ENCODE peak calls at places on chromosomes 2 and 18, in seven cellular contexts. One of them, this sample, is unnamed.

GRCh38 chr2:134466141-134466540 is 212.3 kb downstream of the MGAT5 start:
- DNase-seq in KG1: no peak
- DNase-seq in H54: no peak
- DNase-seq in aorta: no peak
- DNase-seq in NCI-H460: no peak
- DNase-seq in HT1080: peak
- DNase-seq in stimulated activated effector memory CD8-positive, alpha-beta T cell treated with anti-CD3 and anti-CD28 coated beads, Interleukin-12 subunit alpha, Interleukin-12 subunit beta, amount 100 ng/mL, for 72 hours: no peak
- DNase-seq in this sample: no peak

GRCh38 chr2:38702413-38702812 is 36.5 kb downstream of the GALM start:
- DNase-seq in KG1: no peak
- DNase-seq in H54: peak
- DNase-seq in aorta: no peak
- DNase-seq in NCI-H460: no peak
- DNase-seq in HT1080: peak
- DNase-seq in stimulated activated effector memory CD8-positive, alpha-beta T cell treated with anti-CD3 and anti-CD28 coated beads, Interleukin-12 subunit alpha, Interleukin-12 subunit beta, amount 100 ng/mL, for 72 hours: no peak
- DNase-seq in this sample: no peak

GRCh38 chr2:107751936-107752335 is 74.8 kb upstream of the RGPD4 start:
- DNase-seq in KG1: no peak
- DNase-seq in H54: no peak
- DNase-seq in aorta: no peak
- DNase-seq in NCI-H460: no peak
- DNase-seq in HT1080: no peak
- DNase-seq in stimulated activated effector memory CD8-positive, alpha-beta T cell treated with anti-CD3 and anti-CD28 coated beads, Interleukin-12 subunit alpha, Interleukin-12 subunit beta, amount 100 ng/mL, for 72 hours: no peak
- DNase-seq in this sample: no peak

GRCh38 chr18:12038082-12038660 is 55.5 kb upstream of the ANKRD62 start:
- DNase-seq in KG1: no peak
- DNase-seq in H54: no peak
- DNase-seq in aorta: no peak
- DNase-seq in NCI-H460: no peak
- DNase-seq in HT1080: no peak
- DNase-seq in stimulated activated effector memory CD8-positive, alpha-beta T cell treated with anti-CD3 and anti-CD28 coated beads, Interleukin-12 subunit alpha, Interleukin-12 subunit beta, amount 100 ng/mL, for 72 hours: no peak
- DNase-seq in this sample: no peak

GRCh38 chr2:209688388-209688787 is 83.2 kb upstream of the UNC80 start:
- DNase-seq in KG1: no peak
- DNase-seq in H54: no peak
- DNase-seq in aorta: no peak
- DNase-seq in NCI-H460: no peak
- DNase-seq in HT1080: peak
- DNase-seq in stimulated activated effector memory CD8-positive, alpha-beta T cell treated with anti-CD3 and anti-CD28 coated beads, Interleukin-12 subunit alpha, Interleukin-12 subunit beta, amount 100 ng/mL, for 72 hours: no peak
- DNase-seq in this sample: no peak

GRCh38 chr2:195533771-195534642 is 123.0 kb upstream of the SLC39A10 start:
- DNase-seq in KG1: no peak
- DNase-seq in H54: peak
- DNase-seq in aorta: peak
- DNase-seq in NCI-H460: no peak
- DNase-seq in HT1080: peak
- DNase-seq in stimulated activated effector memory CD8-positive, alpha-beta T cell treated with anti-CD3 and anti-CD28 coated beads, Interleukin-12 subunit alpha, Interleukin-12 subunit beta, amount 100 ng/mL, for 72 hours: peak
- DNase-seq in this sample: no peak

GRCh38 chr2:235098273-235098672 is 146.5 kb downstream of the SH3BP4 start:
- DNase-seq in KG1: no peak
- DNase-seq in H54: no peak
- DNase-seq in aorta: no peak
- DNase-seq in NCI-H460: no peak
- DNase-seq in HT1080: no peak
- DNase-seq in stimulated activated effector memory CD8-positive, alpha-beta T cell treated with anti-CD3 and anti-CD28 coated beads, Interleukin-12 subunit alpha, Interleukin-12 subunit beta, amount 100 ng/mL, for 72 hours: no peak
- DNase-seq in this sample: no peak

GRCh38 chr2:213232649-213233437 is 51.4 kb upstream of the SPAG16 start:
- DNase-seq in KG1: peak
- DNase-seq in H54: no peak
- DNase-seq in aorta: no peak
- DNase-seq in NCI-H460: no peak
- DNase-seq in HT1080: no peak
- DNase-seq in stimulated activated effector memory CD8-positive, alpha-beta T cell treated with anti-CD3 and anti-CD28 coated beads, Interleukin-12 subunit alpha, Interleukin-12 subunit beta, amount 100 ng/mL, for 72 hours: peak
- DNase-seq in this sample: no peak

GRCh38 chr2:9300829-9301453 is 94.3 kb downstream of the ASAP2 start:
- DNase-seq in KG1: no peak
- DNase-seq in H54: no peak
- DNase-seq in aorta: no peak
- DNase-seq in NCI-H460: no peak
- DNase-seq in HT1080: no peak
- DNase-seq in stimulated activated effector memory CD8-positive, alpha-beta T cell treated with anti-CD3 and anti-CD28 coated beads, Interleukin-12 subunit alpha, Interleukin-12 subunit beta, amount 100 ng/mL, for 72 hours: no peak
- DNase-seq in this sample: no peak

GRCh38 chr18:69008538-69008937 is 210.7 kb downstream of the CCDC102B start:
- DNase-seq in KG1: no peak
- DNase-seq in H54: no peak
- DNase-seq in aorta: no peak
- DNase-seq in NCI-H460: no peak
- DNase-seq in HT1080: no peak
- DNase-seq in stimulated activated effector memory CD8-positive, alpha-beta T cell treated with anti-CD3 and anti-CD28 coated beads, Interleukin-12 subunit alpha, Interleukin-12 subunit beta, amount 100 ng/mL, for 72 hours: no peak
- DNase-seq in this sample: no peak

GRCh38 chr2:85954192-85954900 is 65.6 kb upstream of the ST3GAL5 start:
- DNase-seq in KG1: no peak
- DNase-seq in H54: no peak
- DNase-seq in aorta: no peak
- DNase-seq in NCI-H460: no peak
- DNase-seq in HT1080: no peak
- DNase-seq in stimulated activated effector memory CD8-positive, alpha-beta T cell treated with anti-CD3 and anti-CD28 coated beads, Interleukin-12 subunit alpha, Interleukin-12 subunit beta, amount 100 ng/mL, for 72 hours: no peak
- DNase-seq in this sample: no peak

This sample was measured in GM12892.